ENCODE peak calls at places on chromosomes 13 and 19, in six cellular contexts. K is iris pigment epithelial cell; G is activated gamma-delta T cell; S is hepatic stellate cell; Z is activated naive CD4-positive, alpha-beta T cell treated with anti-CD3 and anti-CD28 coated beads, Interleukin-2, amount 50 U/mL, for 16 hours; V is KBM-7. Q is an unnamed sample.

GRCh38 chr19:49335071-49335783 is at the start of gene CD37:
- DNase-seq in K (no peak), G (peak; percentile 28), S (no peak), Z (peak; percentile 55), V (peak; percentile 85), Q (no peak)

GRCh38 chr13:50845211-50845610 is 1.7 kb upstream of the DLEU7 start:
- DNase-seq in K (peak; percentile 24), G (no peak), S (no peak), Z (no peak), V (no peak), Q (peak; percentile 58)

GRCh38 chr13:80663788-80664187 is 322.9 kb upstream of the SPRY2 start:
- DNase-seq in K (no peak), G (no peak), S (no peak), Z (no peak), V (no peak), Q (no peak)

GRCh38 chr13:83450586-83450985 is 431.7 kb downstream of the SLITRK1 start:
- DNase-seq in K (peak; percentile 47), G (no peak), S (no peak), Z (no peak), V (no peak), Q (peak; percentile 2)

GRCh38 chr19:50492303-50493052 is 15.8 kb upstream of the GARIN5A start:
- DNase-seq in K (no peak), G (no peak), S (no peak), Z (peak; percentile 54), V (peak; percentile 28), Q (no peak)

GRCh38 chr13:113970810-113971470 is 2.9 kb downstream of the C13orf46 start:
- DNase-seq in K (peak; percentile 62), G (no peak), S (no peak), Z (no peak), V (no peak), Q (peak; percentile 7)

GRCh38 chr13:84399320-84400085 is 517.2 kb upstream of the SLITRK1 start:
- DNase-seq in K (peak; percentile 42), G (no peak), S (no peak), Z (no peak), V (peak; percentile 9), Q (peak; percentile 32)

GRCh38 chr13:97976551-97977375 is 23.3 kb downstream of the IPO5 start:
- DNase-seq in K (peak; percentile 29), G (peak; percentile 48), S (peak; percentile 43), Z (no peak), V (no peak), Q (peak; percentile 29)

GRCh38 chr13:112510987-112511715 is 76.8 kb downstream of the TUBGCP3 start:
- DNase-seq in K (no peak), G (no peak), S (no peak), Z (no peak), V (no peak), Q (peak; percentile 4)

GRCh38 chr13:29022968-29023367 is 202.8 kb downstream of the MTUS2 start:
- DNase-seq in K (no peak), G (no peak), S (no peak), Z (no peak), V (no peak), Q (no peak)

GRCh38 chr19:30273184-30273583 is 99.0 kb upstream of the ZNF536 start:
- DNase-seq in K (no peak), G (no peak), S (no peak), Z (no peak), V (no peak), Q (no peak)

GRCh38 chr13:22828081-22828480 is 352.7 kb upstream of the SGCG start:
- DNase-seq in K (peak; percentile 42), G (no peak), S (no peak), Z (no peak), V (no peak), Q (peak; percentile 44)

GRCh38 chr19:16591803-16592556 is 19.8 kb upstream of the SLC35E1 start:
- DNase-seq in K (no peak), G (no peak), S (no peak), Z (no peak), V (no peak), Q (peak; percentile 68)

GRCh38 chr13:77535448-77535847 is at the start of gene SCEL:
- DNase-seq in K (no peak), G (no peak), S (no peak), Z (no peak), V (no peak), Q (no peak)

GRCh38 chr19:45103200-45103624 is 10.2 kb downstream of the PPP1R37 start:
- DNase-seq in K (peak; percentile 51), G (no peak), S (no peak), Z (peak; percentile 39), V (no peak), Q (no peak)

GRCh38 chr13:95641291-95641811 is 3.2 kb downstream of the DZIP1 start:
- DNase-seq in K (peak; percentile 21), G (no peak), S (peak; percentile 10), Z (no peak), V (no peak), Q (no peak)

GRCh38 chr13:27339299-27339698 is 68.7 kb downstream of the RASL11A start:
- DNase-seq in K (peak; percentile 49), G (no peak), S (no peak), Z (peak; percentile 49), V (peak; percentile 85), Q (peak; percentile 11)

GRCh38 chr19:38990949-38991697 is 15.6 kb upstream of the FBXO17 start:
- DNase-seq in K (no peak), G (no peak), S (no peak), Z (no peak), V (no peak), Q (peak; percentile 76)

GRCh38 chr19:49988433-49988832 is 27.5 kb upstream of the SIGLEC11 start:
- DNase-seq in K (peak; percentile 76), G (no peak), S (no peak), Z (no peak), V (no peak), Q (peak; percentile 83)

GRCh38 chr19:53504903-53505302 is 33.0 kb upstream of the ZNF331 start:
- DNase-seq in K (peak; percentile 5), G (no peak), S (no peak), Z (no peak), V (no peak), Q (no peak)

GRCh38 chr19:51644636-51645271 is 1.9 kb downstream of the SIGLEC14 start:
- DNase-seq in K (no peak), G (no peak), S (no peak), Z (no peak), V (no peak), Q (no peak)

GRCh38 chr13:113657851-113658741 is at the start of gene ATP4B:
- DNase-seq in K (no peak), G (no peak), S (no peak), Z (no peak), V (no peak), Q (no peak)

GRCh38 chr19:33705090-33705847 is 83.5 kb downstream of the CHST8 start:
- DNase-seq in K (no peak), G (no peak), S (no peak), Z (no peak), V (no peak), Q (no peak)

GRCh38 chr13:70568571-70568970 is 460.3 kb upstream of the KLHL1 start:
- DNase-seq in K (peak; percentile 52), G (no peak), S (peak; percentile 2), Z (no peak), V (peak; percentile 38), Q (peak; percentile 7)

GRCh38 chr19:48539503-48540096 is 12.4 kb upstream of the SULT2B1 start:
- DNase-seq in K (peak; percentile 72), G (no peak), S (no peak), Z (no peak), V (no peak), Q (peak; percentile 62)

GRCh38 chr19:13906525-13906904 is 514 bp downstream of the CC2D1A start:
- DNase-seq in K (no peak), G (no peak), S (no peak), Z (peak; percentile 40), V (no peak), Q (no peak)

GRCh38 chr13:37139356-37139755 is 33.9 kb upstream of the CSNK1A1L start:
- DNase-seq in K (no peak), G (no peak), S (no peak), Z (no peak), V (no peak), Q (no peak)

GRCh38 chr13:95659500-95659899 is 15.0 kb upstream of the DZIP1 start:
- DNase-seq in K (no peak), G (no peak), S (no peak), Z (no peak), V (no peak), Q (no peak)

GRCh38 chr13:77810891-77811290 is 107.7 kb downstream of the EDNRB start:
- DNase-seq in K (no peak), G (no peak), S (no peak), Z (no peak), V (no peak), Q (no peak)